ENCODE peak calls at places on chromosomes 7 and 10, in four cellular contexts. G is NB4, S is fibroblast of mammary gland, U is NCI-H1436. K is an unnamed sample.

GRCh38 chr7:82672078-82672477 is 228.5 kb upstream of the CACNA2D1 start:
- DNase-seq in S (no peak), U (no peak), G (no peak), K (no peak)

GRCh38 chr10:28837613-28838390 is 160.5 kb downstream of the BAMBI start:
- DNase-seq in G (no peak), U (no peak), S (no peak), K (peak)

GRCh38 chr10:102941401-102941800 is 23.3 kb downstream of the CNNM2 start:
- DNase-seq in U (no peak), G (no peak), S (no peak), K (no peak)

GRCh38 chr10:30436200-30436599 is 2.2 kb downstream of the MAP3K8 start:
- DNase-seq in U (no peak), G (peak), S (peak), K (peak)

GRCh38 chr10:93915603-93916002 is 21.8 kb downstream of the SLC35G1 start:
- DNase-seq in G (no peak), S (no peak), U (no peak), K (no peak)

GRCh38 chr7:121282129-121282528 is 46.7 kb upstream of the WNT16 start:
- DNase-seq in S (no peak), G (no peak), U (no peak), K (no peak)

GRCh38 chr10:84375011-84375410 is 46.6 kb downstream of the CCSER2 start:
- DNase-seq in G (peak), U (peak), S (peak), K (peak)

GRCh38 chr7:44072364-44073231 is 7.2 kb upstream of the PGAM2 start:
- DNase-seq in U (no peak), S (peak), G (peak), K (peak)

GRCh38 chr7:15236958-15237357 is 324.9 kb downstream of the AGMO start:
- DNase-seq in S (no peak), G (peak), U (no peak), K (no peak)

GRCh38 chr10:128936392-128936791 is 530.6 kb upstream of the MGMT start:
- DNase-seq in G (no peak), S (no peak), U (no peak), K (no peak)

K was measured in ELR.